ENCODE peak calls at places on chromosomes 4 and X, in ten cellular contexts. D is tibial nerve, K is cardiac muscle cell, I is IMR-90, B is mesothelial cell of epicardium, V is psoas muscle, A is thoracic aorta, C is PC-3, N is colonic mucosa, T is prostate gland. F is an unnamed sample.

GRCh38 chr4:41394362-41394960 is 137.7 kb downstream of the UCHL1 start:
- DNase-seq in D (no peak), K (no peak), I (no peak), B (no peak), V (no peak), A (no peak), C (no peak), N (no peak), T (no peak), F (no peak)

GRCh38 chr4:145083891-145084640 is 13.9 kb downstream of the ANAPC10 start:
- DNase-seq in D (no peak), K (no peak), I (peak; percentile 47), B (no peak), V (no peak), A (no peak), C (no peak), N (no peak), T (no peak), F (peak; percentile 16)

GRCh38 chr4:7333801-7334421 is 100.8 kb downstream of the PSAPL1 start:
- DNase-seq in D (no peak), K (no peak), I (peak; percentile 16), B (no peak), V (peak; percentile 43), A (no peak), C (no peak), N (no peak), T (no peak), F (no peak)

GRCh38 chr4:10403633-10404445 is 53.4 kb downstream of the ZNF518B start:
- DNase-seq in D (no peak), K (peak; percentile 57), I (peak; percentile 30), B (no peak), V (no peak), A (no peak), C (peak; percentile 48), N (peak; percentile 27), T (peak; percentile 16), F (peak; percentile 32)

GRCh38 chr4:109921384-109921808 is 8.7 kb downstream of the EGF start:
- DNase-seq in D (no peak), K (no peak), I (peak; percentile 86), B (no peak), V (no peak), A (no peak), C (peak; percentile 84), N (no peak), T (no peak), F (peak; percentile 74)

GRCh38 chrX:31154941-31155340 is 83.1 kb upstream of the FTHL17 start:
- DNase-seq in D (no peak), K (no peak), I (no peak), B (no peak), V (no peak), A (no peak), C (no peak), N (no peak), T (no peak), F (no peak)

GRCh38 chr4:99885063-99885664 is 9.1 kb downstream of the LAMTOR3 start:
- DNase-seq in D (no peak), K (peak; percentile 51), I (peak; percentile 38), B (no peak), V (no peak), A (no peak), C (peak; percentile 54), N (no peak), T (no peak), F (peak; percentile 58)

GRCh38 chrX:108018659-108019381 is 26.0 kb upstream of the VSIG1 start:
- DNase-seq in D (no peak), K (no peak), I (no peak), B (no peak), V (no peak), A (no peak), C (peak; percentile 63), N (no peak), T (no peak), F (no peak)

DNA sequence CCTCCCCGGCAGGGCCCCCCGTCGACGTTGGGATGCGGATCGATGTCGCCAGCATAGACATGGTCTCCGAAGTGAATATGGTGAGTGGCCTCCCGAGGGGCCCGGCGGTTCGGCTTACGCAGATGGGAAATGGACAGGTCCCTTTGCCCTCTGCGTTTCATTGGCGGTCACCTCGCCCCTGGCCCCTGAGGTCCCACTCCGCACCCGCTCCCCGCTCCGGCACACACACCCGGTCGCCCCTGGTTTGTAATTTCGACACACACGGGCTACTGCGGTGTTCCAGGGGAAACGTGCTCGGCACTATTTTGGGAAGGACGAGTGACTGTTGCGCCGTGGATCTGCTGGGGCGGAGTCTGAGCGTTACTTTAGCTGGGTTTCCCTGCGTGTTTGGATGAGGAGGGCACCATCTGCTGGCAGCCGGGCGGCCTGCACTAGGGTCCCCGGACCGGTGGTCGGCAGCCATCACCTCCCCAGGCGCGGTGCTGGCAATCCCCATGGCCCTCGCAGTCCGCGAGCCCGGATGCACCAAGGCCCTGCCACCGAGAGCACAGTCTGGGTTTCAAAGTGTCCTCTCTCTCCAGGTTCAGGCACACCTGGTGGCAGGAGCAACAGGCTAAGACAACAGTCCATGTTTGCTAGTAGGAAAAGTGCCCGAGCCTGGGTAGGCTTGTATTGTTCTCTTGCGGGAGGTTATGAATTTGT is 1.2 kb downstream of the GABRB1 start:
- DNase-seq in D (no peak), K (peak; percentile 87), I (peak; percentile 65), B (peak; percentile 32), V (no peak), A (no peak), C (no peak), N (peak; percentile 52), T (no peak), F (peak; percentile 31)
- TF ChIP-seq CTCF in D (peak; percentile 29), K (peak; percentile 79), I (peak; percentile 80), B (peak; percentile 76), V (no peak), A (peak; percentile 47), C (peak; percentile 39), N (peak; percentile 57), T (no peak), F (peak; percentile 44)

DNA sequence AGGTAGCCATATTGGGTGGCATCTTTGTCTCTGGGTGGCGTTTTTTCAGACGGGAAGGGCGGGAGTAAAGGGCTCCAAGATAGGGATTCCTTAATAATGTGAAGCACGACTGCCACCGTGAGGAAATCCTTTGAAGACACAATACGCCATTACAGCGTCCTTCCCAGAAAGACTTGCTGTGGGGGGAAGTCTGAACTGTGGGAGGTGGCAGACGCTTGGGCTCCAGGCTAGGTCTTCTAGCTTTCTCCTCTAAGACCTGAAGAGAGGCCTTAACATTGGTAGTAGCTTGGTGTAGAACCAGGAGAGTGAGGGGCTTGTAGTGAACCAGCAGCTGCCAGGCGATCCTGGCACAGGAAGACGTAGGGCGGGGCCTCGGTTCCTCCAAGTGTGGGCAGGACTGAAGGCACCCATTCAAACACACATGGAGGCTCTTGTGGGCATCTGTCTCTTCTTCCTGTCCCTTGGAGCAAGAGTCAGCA is 197.3 kb downstream of the OR13H1 start:
- DNase-seq in D (no peak), K (no peak), I (peak; percentile 81), B (no peak), V (peak; percentile 88), A (no peak), C (no peak), N (peak; percentile 92), T (no peak), F (peak; percentile 77)
- TF ChIP-seq CTCF in D (no peak), K (no peak), I (peak; percentile 52), B (no peak), V (peak; percentile 53), A (no peak), C (no peak), N (peak; percentile 21), T (no peak), F (peak; percentile 16)

GRCh38 chr4:70753630-70754029 is 31.9 kb downstream of the RUFY3 start:
- DNase-seq in D (no peak), K (no peak), I (no peak), B (no peak), V (no peak), A (no peak), C (no peak), N (no peak), T (no peak), F (no peak)

GRCh38 chr4:70754990-70755688 is 33.4 kb downstream of the RUFY3 start:
- DNase-seq in D (no peak), K (no peak), I (no peak), B (no peak), V (no peak), A (no peak), C (no peak), N (no peak), T (no peak), F (no peak)

GRCh38 chr4:70759126-70759525 is 37.4 kb downstream of the RUFY3 start:
- DNase-seq in D (no peak), K (no peak), I (peak; percentile 50), B (no peak), V (no peak), A (no peak), C (no peak), N (no peak), T (no peak), F (peak; percentile 38)

GRCh38 chr4:70749313-70749712 is 27.5 kb downstream of the RUFY3 start:
- DNase-seq in D (no peak), K (no peak), I (peak; percentile 57), B (no peak), V (no peak), A (no peak), C (peak; percentile 41), N (no peak), T (no peak), F (no peak)

DNA sequence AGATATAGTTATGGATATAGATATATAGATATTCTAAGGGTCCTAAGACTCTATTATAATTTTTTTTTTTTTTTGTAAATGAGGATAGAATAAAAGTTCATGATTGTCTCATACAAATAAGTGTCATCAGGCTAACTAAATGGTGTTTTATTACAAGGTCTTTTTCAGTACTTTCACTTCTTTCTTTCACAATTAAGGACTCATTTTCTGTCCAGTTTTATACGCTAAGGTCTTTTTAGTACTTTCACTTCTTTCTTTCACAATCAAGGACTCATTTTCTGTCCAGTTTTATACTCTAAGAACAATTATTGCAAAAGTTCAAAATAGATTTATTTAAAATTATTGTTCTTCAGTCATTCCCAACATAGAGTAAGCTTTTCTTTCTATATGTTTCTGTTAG is 32.7 kb downstream of the RUFY3 start:
- DNase-seq in D (no peak), K (no peak), I (no peak), B (no peak), V (no peak), A (no peak), C (no peak), N (no peak), T (no peak), F (no peak)
- TF ChIP-seq CTCF in D (no peak), K (no peak), I (no peak), B (no peak), V (no peak), A (no peak), C (no peak), N (no peak), T (no peak), F (no peak)

GRCh38 chrX:9862525-9862924 is 76.3 kb downstream of the SHROOM2 start:
- DNase-seq in D (no peak), K (no peak), I (no peak), B (no peak), V (no peak), A (no peak), C (no peak), N (no peak), T (no peak), F (no peak)

GRCh38 chrX:9859711-9860555 is 73.7 kb downstream of the SHROOM2 start:
- DNase-seq in D (no peak), K (no peak), I (peak; percentile 83), B (no peak), V (no peak), A (no peak), C (peak; percentile 43), N (no peak), T (no peak), F (peak; percentile 44)

GRCh38 chrX:9860826-9861225 is 74.6 kb downstream of the SHROOM2 start:
- DNase-seq in D (no peak), K (no peak), I (no peak), B (no peak), V (no peak), A (no peak), C (no peak), N (no peak), T (no peak), F (no peak)

GRCh38 chrX:9862953-9863352 is 76.7 kb downstream of the SHROOM2 start:
- DNase-seq in D (no peak), K (no peak), I (no peak), B (no peak), V (no peak), A (no peak), C (no peak), N (no peak), T (no peak), F (no peak)

GRCh38 chrX:9861711-9862110 is 75.5 kb downstream of the SHROOM2 start:
- DNase-seq in D (no peak), K (no peak), I (no peak), B (no peak), V (no peak), A (no peak), C (no peak), N (no peak), T (no peak), F (no peak)
- TF ChIP-seq CTCF in D (no peak), K (no peak), I (no peak), B (no peak), V (no peak), A (no peak), C (no peak), N (no peak), T (no peak), F (no peak)

F was measured in fibroblast of mammary gland.